ENCODE peak calls at places on chromosomes 13 and 19, in five cellular contexts. O is naive thymus-derived CD4-positive, alpha-beta T cell; M is CD4-positive, alpha-beta T cell; S is activated CD4-positive, alpha-beta T cell treated with anti-CD3 and anti-CD28 coated beads, Interleukin-2, amount 10 ng/mL, durations not matched to agents 24 days and 14 days; B is HCT116. Y is an unnamed sample.

GRCh38 chr13:48424212-48424611 is 11.3 kb upstream of the LPAR6 start:
- DNase-seq in O (no peak), M (no peak), S (no peak), B (no peak), Y (no peak)

GRCh38 chr13:30792257-30793000 is 57.1 kb downstream of the ALOX5AP start:
- DNase-seq in O (no peak), M (no peak), S (no peak), B (peak; percentile 47), Y (no peak)

GRCh38 chr19:5718032-5718578 is 1.8 kb downstream of the LONP1 start:
- DNase-seq in O (no peak), M (no peak), S (peak; percentile 66), B (no peak), Y (no peak)

GRCh38 chr19:1568320-1569019 is at the start of gene MEX3D:
- DNase-seq in O (peak; percentile 72), M (peak; percentile 85), S (peak; percentile 93), B (no peak), Y (peak; percentile 69)

GRCh38 chr19:7811989-7812388 is 18.0 kb upstream of the EVI5L start:
- DNase-seq in O (no peak), M (no peak), S (no peak), B (no peak), Y (no peak)

GRCh38 chr13:53151692-53152421 is 123.2 kb downstream of the OLFM4 start:
- DNase-seq in O (no peak), M (no peak), S (peak; percentile 73), B (peak; percentile 15), Y (peak; percentile 87)

GRCh38 chr19:8096071-8096470 is 43.5 kb downstream of the CCL25 start:
- DNase-seq in O (no peak), M (no peak), S (no peak), B (no peak), Y (no peak)

GRCh38 chr13:71625694-71626093 is 241.3 kb downstream of the DACH1 start:
- DNase-seq in O (no peak), M (no peak), S (no peak), B (no peak), Y (no peak)

GRCh38 chr19:29624489-29625210 is 18.6 kb downstream of the POP4 start:
- DNase-seq in O (no peak), M (no peak), S (no peak), B (no peak), Y (peak; percentile 21)

GRCh38 chr13:81018936-81019335 is 678.0 kb upstream of the SPRY2 start:
- DNase-seq in O (no peak), M (no peak), S (no peak), B (no peak), Y (no peak)

GRCh38 chr13:23673867-23674605 is 103.8 kb downstream of the TNFRSF19 start:
- DNase-seq in O (no peak), M (no peak), S (no peak), B (no peak), Y (no peak)

GRCh38 chr13:97938701-97939475 is 14.6 kb upstream of the IPO5 start:
- DNase-seq in O (no peak), M (no peak), S (no peak), B (no peak), Y (no peak)

GRCh38 chr13:73767747-73768315 is 366.4 kb downstream of the KLF12 start:
- DNase-seq in O (peak; percentile 19), M (peak; percentile 38), S (peak; percentile 73), B (no peak), Y (peak; percentile 42)

GRCh38 chr13:30276178-30276577 is 31.2 kb downstream of the KATNAL1 start:
- DNase-seq in O (no peak), M (no peak), S (no peak), B (no peak), Y (no peak)

GRCh38 chr19:38277549-38277948 is 13.2 kb downstream of the SPINT2 start:
- DNase-seq in O (no peak), M (no peak), S (no peak), B (no peak), Y (no peak)

GRCh38 chr19:12137541-12137940 is 2.6 kb downstream of the ZNF20 start:
- DNase-seq in O (no peak), M (no peak), S (peak; percentile 65), B (no peak), Y (peak; percentile 40)

GRCh38 chr19:8094336-8094735 is 41.8 kb downstream of the CCL25 start:
- DNase-seq in O (no peak), M (no peak), S (no peak), B (no peak), Y (no peak)

GRCh38 chr13:98890186-98890585 is 87.7 kb downstream of the DOCK9 start:
- DNase-seq in O (no peak), M (no peak), S (no peak), B (no peak), Y (no peak)

GRCh38 chr13:49935171-49936084 is 712 bp downstream of the SPRYD7 start:
- DNase-seq in O (peak; percentile 3), M (peak; percentile 4), S (peak; percentile 79), B (peak; percentile 66), Y (peak; percentile 54)

GRCh38 chr13:70080030-70080429 is 27.6 kb upstream of the ATXN8OS start:
- DNase-seq in O (no peak), M (no peak), S (no peak), B (no peak), Y (no peak)

GRCh38 chr19:313169-313987 is 22.2 kb upstream of the PLPP2 start:
- DNase-seq in O (no peak), M (no peak), S (no peak), B (no peak), Y (no peak)

GRCh38 chr13:74210693-74211393 is 76.6 kb upstream of the KLF12 start:
- DNase-seq in O (no peak), M (no peak), S (no peak), B (no peak), Y (peak; percentile 23)

GRCh38 chr19:56076413-56076998 is 44.6 kb downstream of the ZNF787 start:
- DNase-seq in O (peak; percentile 19), M (no peak), S (peak; percentile 81), B (peak; percentile 28), Y (peak; percentile 57)

GRCh38 chr13:19268331-19268730 is 86.7 kb upstream of the TUBA3C start:
- DNase-seq in O (no peak), M (no peak), S (no peak), B (no peak), Y (no peak)

GRCh38 chr19:45558399-45558878 is 26.2 kb downstream of the OPA3 start:
- DNase-seq in O (peak; percentile 81), M (peak; percentile 60), S (peak; percentile 91), B (peak; percentile 81), Y (peak; percentile 51)

GRCh38 chr19:7434391-7434790 is 54.4 kb downstream of the PEX11G start:
- DNase-seq in O (no peak), M (no peak), S (no peak), B (no peak), Y (peak; percentile 75)

GRCh38 chr19:23817519-23817918 is 58.8 kb upstream of the ZNF681 start:
- DNase-seq in O (peak; percentile 25), M (peak; percentile 31), S (peak; percentile 67), B (peak; percentile 4), Y (peak; percentile 16)

GRCh38 chr13:112443191-112444000 is 67.2 kb downstream of the SPACA7 start:
- DNase-seq in O (no peak), M (no peak), S (no peak), B (no peak), Y (peak; percentile 59)

GRCh38 chr13:110714798-110715394 is 1.4 kb downstream of the ING1 start:
- DNase-seq in O (peak; percentile 60), M (peak; percentile 44), S (no peak), B (no peak), Y (peak; percentile 85)

GRCh38 chr19:571127-571974 is 1.0 kb upstream of the BSG start:
- DNase-seq in O (peak; percentile 73), M (peak; percentile 19), S (peak; percentile 87), B (no peak), Y (peak; percentile 63)

GRCh38 chr19:7857727-7858701 is 16.2 kb downstream of the PRR36 start:
- DNase-seq in O (no peak), M (no peak), S (peak; percentile 60), B (no peak), Y (no peak)

GRCh38 chr19:48393559-48394330 is at the start of gene GRIN2D:
- DNase-seq in O (peak; percentile 18), M (no peak), S (peak; percentile 74), B (no peak), Y (peak; percentile 62)

GRCh38 chr13:65943711-65944110 is 1286.4 kb downstream of the PCDH9 start:
- DNase-seq in O (no peak), M (no peak), S (no peak), B (no peak), Y (no peak)

Y was measured in NCI-H146.